ENCODE peak calls at places on chromosomes 13 and 19, in eight cellular contexts. S is HFF-Myc; V is CD4-positive, alpha-beta T cell; E is LHCN-M2; K is brain microvascular endothelial cell; T is HuH-7; L is glutamatergic neuron; N is AG04450. X is an unnamed sample.

GRCh38 chr19:7562646-7563393 is 27.3 kb downstream of the PNPLA6 start:
- DNase-seq in S (no peak), V (no peak), E (no peak), K (no peak), T (no peak), L (no peak), N (no peak), X (no peak)

GRCh38 chr19:39506944-39507714 is 7.8 kb upstream of the SELENOV start:
- DNase-seq in S (no peak), V (no peak), E (peak; percentile 55), K (peak; percentile 41), T (no peak), L (peak; percentile 86), N (no peak), X (no peak)

GRCh38 chr13:36981156-36981743 is 17.9 kb downstream of the ALG5 start:
- DNase-seq in S (no peak), V (no peak), E (peak; percentile 60), K (no peak), T (no peak), L (no peak), N (peak; percentile 36), X (no peak)

GRCh38 chr13:113124211-113125025 is 1.8 kb downstream of the F10 start:
- DNase-seq in S (no peak), V (no peak), E (no peak), K (no peak), T (no peak), L (peak; percentile 5), N (no peak), X (no peak)

GRCh38 chr13:39415403-39415802 is 187.6 kb downstream of the LHFPL6 start:
- DNase-seq in S (peak; percentile 12), V (no peak), E (peak; percentile 60), K (no peak), T (no peak), L (peak; percentile 34), N (no peak), X (no peak)

GRCh38 chr19:48660854-48661731 is 11.7 kb downstream of the NTN5 start:
- DNase-seq in S (peak; percentile 82), V (peak; percentile 66), E (peak; percentile 94), K (peak; percentile 88), T (peak; percentile 67), L (peak; percentile 58), N (no peak), X (no peak)

GRCh38 chr13:95924389-95924994 is 128.7 kb downstream of the UGGT2 start:
- DNase-seq in S (no peak), V (no peak), E (peak; percentile 79), K (peak; percentile 82), T (no peak), L (no peak), N (peak; percentile 47), X (peak; percentile 75)

GRCh38 chr19:5967994-5968430 is 9.9 kb downstream of the RANBP3 start:
- DNase-seq in S (peak; percentile 60), V (peak; percentile 52), E (peak; percentile 78), K (peak; percentile 72), T (peak; percentile 78), L (peak; percentile 73), N (peak; percentile 67), X (peak; percentile 51)

GRCh38 chr19:27974082-27974513 is 1238.9 kb downstream of the UQCRFS1 start:
- DNase-seq in S (no peak), V (no peak), E (no peak), K (peak; percentile 4), T (no peak), L (peak; percentile 65), N (no peak), X (no peak)

GRCh38 chr13:25046274-25046984 is 49.5 kb upstream of the PABPC3 start:
- DNase-seq in S (no peak), V (no peak), E (no peak), K (no peak), T (no peak), L (peak; percentile 47), N (no peak), X (no peak)

GRCh38 chr13:94009696-94010095 is 469.8 kb downstream of the DCT start:
- DNase-seq in S (no peak), V (no peak), E (peak; percentile 44), K (peak; percentile 27), T (no peak), L (no peak), N (no peak), X (no peak)

GRCh38 chr19:12333162-12334159 is at the start of gene ZNF563:
- DNase-seq in S (peak; percentile 27), V (peak; percentile 98), E (peak; percentile 93), K (peak; percentile 91), T (peak; percentile 83), L (peak; percentile 98), N (peak; percentile 72), X (peak; percentile 64)

GRCh38 chr19:6495947-6496346 is 6.2 kb downstream of the TUBB4A start:
- DNase-seq in S (no peak), V (no peak), E (no peak), K (no peak), T (no peak), L (no peak), N (no peak), X (no peak)

GRCh38 chr13:71797487-71797886 is 69.5 kb downstream of the DACH1 start:
- DNase-seq in S (no peak), V (no peak), E (no peak), K (no peak), T (no peak), L (no peak), N (no peak), X (no peak)

GRCh38 chr19:21202865-21203494 is 61.1 kb downstream of the ZNF431 start:
- DNase-seq in S (no peak), V (no peak), E (peak; percentile 50), K (no peak), T (peak; percentile 19), L (no peak), N (no peak), X (no peak)

GRCh38 chr19:14817052-14817451 is 17.9 kb downstream of the OR7A5 start:
- DNase-seq in S (no peak), V (no peak), E (no peak), K (no peak), T (no peak), L (no peak), N (no peak), X (no peak)

GRCh38 chr19:14147797-14148605 is 11.6 kb upstream of the ASF1B start:
- DNase-seq in S (no peak), V (peak; percentile 50), E (peak; percentile 25), K (peak; percentile 46), T (peak; percentile 90), L (peak; percentile 86), N (peak; percentile 15), X (no peak)

GRCh38 chr13:98370806-98371553 is 193.9 kb upstream of the RNF113B start:
- DNase-seq in S (peak; percentile 77), V (no peak), E (peak; percentile 90), K (peak; percentile 70), T (no peak), L (no peak), N (peak; percentile 92), X (no peak)

GRCh38 chr13:95929430-95929829 is 123.8 kb downstream of the UGGT2 start:
- DNase-seq in S (no peak), V (no peak), E (no peak), K (no peak), T (no peak), L (no peak), N (no peak), X (no peak)

GRCh38 chr19:572891-573825 is 762 bp downstream of the BSG start:
- DNase-seq in S (no peak), V (no peak), E (peak; percentile 65), K (peak; percentile 45), T (no peak), L (no peak), N (no peak), X (no peak)

GRCh38 chr13:22592515-22592914 is 588.3 kb upstream of the SGCG start:
- DNase-seq in S (no peak), V (no peak), E (peak; percentile 65), K (no peak), T (no peak), L (no peak), N (no peak), X (no peak)

X was measured in epithelial cell of proximal tubule.